ENCODE peak calls at places on chromosomes 7 and 10, in nine cellular contexts. One of them, this sample, is unnamed.
A peak's percentile ranks its signal among the peaks of the same experiment; 100 is the strongest.

GRCh38 chr7:130982160-130982638 is 248.2 kb upstream of the KLF14 start:
- DNase-seq in AG04449: no peak
- DNase-seq in HFF-Myc: no peak
- DNase-seq in psoas muscle: no peak
- DNase-seq in fibroblast of lung: peak; percentile 55
- DNase-seq in natural killer cell: no peak
- DNase-seq in right atrium auricular region: no peak
- DNase-seq in CD8-positive, alpha-beta T cell: peak; percentile 24
- DNase-seq in WTC11: no peak
- DNase-seq in this sample: peak; percentile 38

GRCh38 chr7:112420236-112420945 is 29.9 kb upstream of the IFRD1 start:
- DNase-seq in CD8-positive, alpha-beta T cell: no peak
- DNase-seq in psoas muscle: no peak
- DNase-seq in right atrium auricular region: no peak
- DNase-seq in AG04449: no peak
- DNase-seq in WTC11: no peak
- DNase-seq in natural killer cell: no peak
- DNase-seq in HFF-Myc: peak; percentile 30
- DNase-seq in fibroblast of lung: no peak
- DNase-seq in this sample: no peak

GRCh38 chr10:6513509-6513908 is 66.6 kb downstream of the PRKCQ start:
- DNase-seq in right atrium auricular region: no peak
- DNase-seq in HFF-Myc: no peak
- DNase-seq in CD8-positive, alpha-beta T cell: peak; percentile 37
- DNase-seq in natural killer cell: no peak
- DNase-seq in AG04449: no peak
- DNase-seq in WTC11: no peak
- DNase-seq in fibroblast of lung: no peak
- DNase-seq in psoas muscle: no peak
- DNase-seq in this sample: no peak

GRCh38 chr7:32217841-32218467 is 147.7 kb upstream of the PDE1C start:
- DNase-seq in natural killer cell: no peak
- DNase-seq in CD8-positive, alpha-beta T cell: no peak
- DNase-seq in AG04449: no peak
- DNase-seq in HFF-Myc: no peak
- DNase-seq in WTC11: no peak
- DNase-seq in right atrium auricular region: no peak
- DNase-seq in psoas muscle: no peak
- DNase-seq in fibroblast of lung: no peak
- DNase-seq in this sample: no peak

GRCh38 chr10:103476046-103476768 is 2.8 kb downstream of the CALHM3 start:
- DNase-seq in HFF-Myc: no peak
- DNase-seq in right atrium auricular region: no peak
- DNase-seq in fibroblast of lung: peak; percentile 6
- DNase-seq in AG04449: no peak
- DNase-seq in CD8-positive, alpha-beta T cell: no peak
- DNase-seq in WTC11: peak; percentile 73
- DNase-seq in natural killer cell: no peak
- DNase-seq in psoas muscle: peak; percentile 45
- DNase-seq in this sample: peak; percentile 35

GRCh38 chr10:115432188-115432819 is 339.1 kb downstream of the ATRNL1 start:
- DNase-seq in CD8-positive, alpha-beta T cell: no peak
- DNase-seq in AG04449: no peak
- DNase-seq in fibroblast of lung: peak; percentile 61
- DNase-seq in natural killer cell: no peak
- DNase-seq in WTC11: no peak
- DNase-seq in HFF-Myc: peak; percentile 2
- DNase-seq in right atrium auricular region: no peak
- DNase-seq in psoas muscle: no peak
- DNase-seq in this sample: no peak

GRCh38 chr10:125146791-125147604 is 13.4 kb downstream of the CTBP2 start:
- DNase-seq in natural killer cell: peak; percentile 49
- DNase-seq in CD8-positive, alpha-beta T cell: no peak
- DNase-seq in HFF-Myc: no peak
- DNase-seq in right atrium auricular region: no peak
- DNase-seq in AG04449: no peak
- DNase-seq in psoas muscle: no peak
- DNase-seq in WTC11: no peak
- DNase-seq in fibroblast of lung: no peak
- DNase-seq in this sample: no peak

GRCh38 chr10:30075487-30075886 is 16.1 kb upstream of the JCAD start:
- DNase-seq in right atrium auricular region: no peak
- DNase-seq in CD8-positive, alpha-beta T cell: no peak
- DNase-seq in fibroblast of lung: no peak
- DNase-seq in natural killer cell: no peak
- DNase-seq in WTC11: no peak
- DNase-seq in AG04449: no peak
- DNase-seq in psoas muscle: no peak
- DNase-seq in HFF-Myc: no peak
- DNase-seq in this sample: no peak

GRCh38 chr10:17201165-17202013 is at the start of gene TRDMT1:
- DNase-seq in psoas muscle: peak; percentile 93
- DNase-seq in CD8-positive, alpha-beta T cell: peak; percentile 76
- DNase-seq in natural killer cell: peak; percentile 79
- DNase-seq in right atrium auricular region: peak; percentile 88
- DNase-seq in fibroblast of lung: peak; percentile 91
- DNase-seq in AG04449: no peak
- DNase-seq in HFF-Myc: no peak
- DNase-seq in WTC11: peak; percentile 80
- DNase-seq in this sample: peak; percentile 30
- TF ChIP-seq CTCF in psoas muscle: no peak
- TF ChIP-seq CTCF in CD8-positive, alpha-beta T cell: no peak
- TF ChIP-seq CTCF in natural killer cell: no peak
- TF ChIP-seq CTCF in right atrium auricular region: no peak
- TF ChIP-seq CTCF in fibroblast of lung: no peak
- TF ChIP-seq CTCF in AG04449: no peak
- TF ChIP-seq CTCF in HFF-Myc: no peak
- TF ChIP-seq CTCF in WTC11: no peak
- TF ChIP-seq CTCF in this sample: no peak

GRCh38 chr10:119348516-119349240 is 141.3 kb downstream of the GRK5 start:
- DNase-seq in natural killer cell: no peak
- DNase-seq in HFF-Myc: no peak
- DNase-seq in right atrium auricular region: peak; percentile 74
- DNase-seq in AG04449: no peak
- DNase-seq in CD8-positive, alpha-beta T cell: no peak
- DNase-seq in fibroblast of lung: peak; percentile 65
- DNase-seq in psoas muscle: no peak
- DNase-seq in WTC11: no peak
- DNase-seq in this sample: no peak
- TF ChIP-seq CTCF in natural killer cell: no peak
- TF ChIP-seq CTCF in HFF-Myc: no peak
- TF ChIP-seq CTCF in right atrium auricular region: no peak
- TF ChIP-seq CTCF in AG04449: no peak
- TF ChIP-seq CTCF in CD8-positive, alpha-beta T cell: no peak
- TF ChIP-seq CTCF in fibroblast of lung: no peak
- TF ChIP-seq CTCF in psoas muscle: no peak
- TF ChIP-seq CTCF in WTC11: no peak
- TF ChIP-seq CTCF in this sample: no peak

GRCh38 chr7:42144253-42145002 is 92.6 kb downstream of the GLI3 start:
- DNase-seq in AG04449: peak; percentile 28
- DNase-seq in WTC11: no peak
- DNase-seq in natural killer cell: no peak
- DNase-seq in right atrium auricular region: no peak
- DNase-seq in HFF-Myc: no peak
- DNase-seq in psoas muscle: no peak
- DNase-seq in fibroblast of lung: peak; percentile 63
- DNase-seq in CD8-positive, alpha-beta T cell: no peak
- DNase-seq in this sample: no peak

GRCh38 chr7:42139751-42140150 is 97.3 kb downstream of the GLI3 start:
- DNase-seq in natural killer cell: no peak
- DNase-seq in CD8-positive, alpha-beta T cell: no peak
- DNase-seq in WTC11: no peak
- DNase-seq in psoas muscle: no peak
- DNase-seq in right atrium auricular region: no peak
- DNase-seq in fibroblast of lung: no peak
- DNase-seq in AG04449: no peak
- DNase-seq in HFF-Myc: no peak
- DNase-seq in this sample: no peak

GRCh38 chr7:42142089-42142488 is 94.9 kb downstream of the GLI3 start:
- DNase-seq in natural killer cell: no peak
- DNase-seq in WTC11: no peak
- DNase-seq in AG04449: no peak
- DNase-seq in psoas muscle: no peak
- DNase-seq in right atrium auricular region: no peak
- DNase-seq in HFF-Myc: no peak
- DNase-seq in fibroblast of lung: no peak
- DNase-seq in CD8-positive, alpha-beta T cell: no peak
- DNase-seq in this sample: no peak

GRCh38 chr7:42145539-42145938 is 91.5 kb downstream of the GLI3 start:
- DNase-seq in psoas muscle: no peak
- DNase-seq in CD8-positive, alpha-beta T cell: no peak
- DNase-seq in right atrium auricular region: no peak
- DNase-seq in WTC11: no peak
- DNase-seq in AG04449: no peak
- DNase-seq in HFF-Myc: no peak
- DNase-seq in natural killer cell: no peak
- DNase-seq in fibroblast of lung: no peak
- DNase-seq in this sample: no peak

DNA sequence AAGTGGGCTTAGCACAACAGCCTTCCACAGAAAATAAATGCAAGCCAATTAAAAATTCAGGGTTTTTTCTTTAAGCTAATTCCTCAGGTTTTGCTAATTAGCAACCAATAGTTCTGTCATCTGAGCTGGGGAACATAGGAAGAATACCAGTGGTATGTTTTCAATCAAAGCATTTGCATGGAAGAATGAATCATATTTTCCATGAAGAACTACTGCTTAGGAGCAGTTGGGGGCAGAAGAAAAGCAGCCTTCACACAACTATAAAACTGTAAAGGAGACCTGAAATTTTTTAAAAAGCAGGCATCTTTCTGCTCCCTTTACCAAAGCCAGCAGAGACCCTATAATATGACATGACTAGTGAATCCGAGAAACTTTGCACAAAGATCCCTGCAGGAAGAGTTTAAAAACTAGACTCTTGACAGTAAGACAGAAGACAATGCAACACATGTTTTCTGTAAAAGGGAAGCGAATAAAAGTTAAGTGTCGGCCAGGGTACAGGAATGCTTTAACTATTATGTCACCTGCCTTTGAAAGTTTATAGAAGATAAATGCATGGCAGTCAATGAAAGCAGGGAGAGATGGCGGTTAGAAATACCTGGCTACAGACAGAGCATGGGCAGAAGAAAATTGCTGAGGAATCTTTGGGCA is 93.3 kb downstream of the GLI3 start:
- DNase-seq in fibroblast of lung: no peak
- DNase-seq in WTC11: no peak
- DNase-seq in CD8-positive, alpha-beta T cell: no peak
- DNase-seq in natural killer cell: no peak
- DNase-seq in psoas muscle: no peak
- DNase-seq in right atrium auricular region: no peak
- DNase-seq in HFF-Myc: no peak
- DNase-seq in AG04449: peak; percentile 7
- DNase-seq in this sample: no peak
- TF ChIP-seq CTCF in fibroblast of lung: no peak
- TF ChIP-seq CTCF in WTC11: no peak
- TF ChIP-seq CTCF in CD8-positive, alpha-beta T cell: no peak
- TF ChIP-seq CTCF in natural killer cell: no peak
- TF ChIP-seq CTCF in psoas muscle: no peak
- TF ChIP-seq CTCF in right atrium auricular region: no peak
- TF ChIP-seq CTCF in HFF-Myc: no peak
- TF ChIP-seq CTCF in AG04449: no peak
- TF ChIP-seq CTCF in this sample: no peak

GRCh38 chr10:86644412-86645110 is 9.8 kb upstream of the OPN4 start:
- DNase-seq in natural killer cell: no peak
- DNase-seq in psoas muscle: no peak
- DNase-seq in CD8-positive, alpha-beta T cell: no peak
- DNase-seq in right atrium auricular region: no peak
- DNase-seq in HFF-Myc: no peak
- DNase-seq in AG04449: no peak
- DNase-seq in fibroblast of lung: peak; percentile 31
- DNase-seq in WTC11: no peak
- DNase-seq in this sample: no peak
- TF ChIP-seq CTCF in natural killer cell: no peak
- TF ChIP-seq CTCF in psoas muscle: no peak
- TF ChIP-seq CTCF in CD8-positive, alpha-beta T cell: no peak
- TF ChIP-seq CTCF in right atrium auricular region: no peak
- TF ChIP-seq CTCF in HFF-Myc: no peak
- TF ChIP-seq CTCF in AG04449: peak; percentile 33
- TF ChIP-seq CTCF in fibroblast of lung: no peak
- TF ChIP-seq CTCF in WTC11: no peak
- TF ChIP-seq CTCF in this sample: peak; percentile 30

DNA sequence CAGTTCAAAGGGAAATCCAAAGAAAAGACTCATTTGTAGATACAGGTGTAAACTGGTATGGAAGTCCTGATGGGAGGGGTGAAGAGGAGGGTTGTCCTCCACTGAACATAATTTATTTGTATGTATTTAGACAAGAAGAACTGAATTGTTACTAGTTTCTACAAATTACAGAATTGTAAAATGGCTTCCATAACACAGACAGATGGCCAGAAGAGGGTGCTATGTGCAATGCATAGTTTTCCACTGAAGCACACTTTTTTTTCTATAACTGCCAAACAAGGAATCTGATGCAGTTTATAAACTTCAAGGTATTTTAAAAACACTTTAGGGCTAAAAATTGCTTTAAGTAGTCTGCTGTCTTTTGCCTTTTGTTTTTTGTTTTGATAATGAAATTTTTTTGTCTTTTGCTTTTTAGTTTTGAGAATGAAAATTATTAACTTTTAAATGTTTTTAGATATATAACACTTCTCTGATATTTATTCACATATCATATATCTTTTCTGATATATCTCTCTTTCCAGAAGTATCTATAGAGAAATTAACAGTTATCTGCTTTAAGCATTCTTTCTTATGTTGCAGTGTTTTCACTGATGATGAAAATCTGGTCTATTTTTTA is 58.5 kb downstream of the PHYHIPL start:
- DNase-seq in fibroblast of lung: peak; percentile 71
- DNase-seq in right atrium auricular region: no peak
- DNase-seq in CD8-positive, alpha-beta T cell: no peak
- DNase-seq in natural killer cell: no peak
- DNase-seq in HFF-Myc: peak; percentile 27
- DNase-seq in WTC11: no peak
- DNase-seq in AG04449: no peak
- DNase-seq in psoas muscle: no peak
- DNase-seq in this sample: no peak
- TF ChIP-seq CTCF in fibroblast of lung: peak; percentile 59
- TF ChIP-seq CTCF in right atrium auricular region: peak; percentile 29
- TF ChIP-seq CTCF in CD8-positive, alpha-beta T cell: no peak
- TF ChIP-seq CTCF in natural killer cell: no peak
- TF ChIP-seq CTCF in HFF-Myc: peak; percentile 63
- TF ChIP-seq CTCF in WTC11: peak; percentile 14
- TF ChIP-seq CTCF in AG04449: peak; percentile 58
- TF ChIP-seq CTCF in psoas muscle: peak; percentile 52
- TF ChIP-seq CTCF in this sample: peak; percentile 62

GRCh38 chr10:52729259-52730104 is 43.1 kb downstream of the MBL2 start:
- DNase-seq in HFF-Myc: no peak
- DNase-seq in fibroblast of lung: peak; percentile 68
- DNase-seq in right atrium auricular region: no peak
- DNase-seq in AG04449: no peak
- DNase-seq in WTC11: no peak
- DNase-seq in CD8-positive, alpha-beta T cell: no peak
- DNase-seq in natural killer cell: no peak
- DNase-seq in psoas muscle: no peak
- DNase-seq in this sample: no peak
- TF ChIP-seq CTCF in HFF-Myc: peak; percentile 27
- TF ChIP-seq CTCF in fibroblast of lung: peak; percentile 36
- TF ChIP-seq CTCF in right atrium auricular region: peak; percentile 30
- TF ChIP-seq CTCF in AG04449: peak; percentile 42
- TF ChIP-seq CTCF in WTC11: peak; percentile 19
- TF ChIP-seq CTCF in CD8-positive, alpha-beta T cell: no peak
- TF ChIP-seq CTCF in natural killer cell: peak; percentile 28
- TF ChIP-seq CTCF in psoas muscle: peak; percentile 39
- TF ChIP-seq CTCF in this sample: peak; percentile 39

This sample was measured in GM12864.